ENCODE peak calls at places on chromosomes 6 and 20, in ten cellular contexts. F is T-helper 2 cell; I is GM10248; D is activated naive CD4-positive, alpha-beta T cell; E is mammary epithelial cell; K is stimulated activated CD4-positive, alpha-beta T cell treated with anti-CD3 and anti-CD28 coated beads, Interleukin-2, amount 100 ng/mL, for 24 hours; W is DMS53; T is bronchial epithelial cell; Y is activated CD8-positive, alpha-beta memory T cell treated with anti-CD3 and anti-CD28 coated beads, Interleukin-2, amount 10 ng/mL, durations not matched to agents 7 days and 5 days; J is HEK293T. O is an unnamed sample.

GRCh38 chr6:163945813-163946212 is 531.3 kb downstream of the QKI start:
- DNase-seq in F (no peak), I (no peak), D (no peak), E (no peak), K (no peak), W (peak; percentile 2), T (peak; percentile 17), Y (no peak), J (no peak), O (no peak)

GRCh38 chr6:170175644-170176620 is 114.9 kb downstream of the DLL1 start:
- DNase-seq in F (no peak), I (no peak), D (no peak), E (no peak), K (no peak), W (peak; percentile 60), T (no peak), Y (peak; percentile 29), J (no peak), O (peak; percentile 77)

GRCh38 chr6:7624781-7625710 is 35.0 kb downstream of the SNRNP48 start:
- DNase-seq in F (no peak), I (no peak), D (no peak), E (no peak), K (no peak), W (no peak), T (no peak), Y (no peak), J (peak; percentile 39), O (no peak)

GRCh38 chr6:41021832-41022231 is 17.2 kb downstream of the UNC5CL start:
- DNase-seq in F (no peak), I (no peak), D (no peak), E (peak; percentile 70), K (no peak), W (peak; percentile 45), T (peak; percentile 71), Y (no peak), J (peak; percentile 26), O (peak; percentile 48)

GRCh38 chr6:31620586-31621319 is at the start of gene PRRC2A:
- DNase-seq in F (no peak), I (peak; percentile 97), D (peak; percentile 98), E (no peak), K (peak; percentile 96), W (peak; percentile 89), T (no peak), Y (peak; percentile 88), J (peak; percentile 74), O (no peak)

GRCh38 chr20:60137657-60138245 is 179.5 kb downstream of the CDH26 start:
- DNase-seq in F (peak; percentile 62), I (peak; percentile 50), D (no peak), E (peak; percentile 28), K (peak; percentile 59), W (peak; percentile 67), T (peak; percentile 50), Y (peak; percentile 45), J (peak; percentile 38), O (no peak)

GRCh38 chr6:100573169-100573568 is 108.4 kb upstream of the SIM1 start:
- DNase-seq in F (no peak), I (no peak), D (no peak), E (peak; percentile 11), K (no peak), W (peak; percentile 32), T (peak; percentile 49), Y (no peak), J (no peak), O (no peak)

GRCh38 chr6:112574190-112574589 is 227.1 kb downstream of the RFPL4B start:
- DNase-seq in F (no peak), I (no peak), D (no peak), E (no peak), K (no peak), W (no peak), T (no peak), Y (no peak), J (no peak), O (no peak)

GRCh38 chr20:11912013-11912663 is 5.6 kb upstream of the BTBD3 start:
- DNase-seq in F (no peak), I (peak; percentile 22), D (no peak), E (no peak), K (no peak), W (peak; percentile 64), T (peak; percentile 37), Y (no peak), J (peak; percentile 35), O (no peak)

GRCh38 chr20:62358728-62359490 is 8.2 kb downstream of the LAMA5 start:
- DNase-seq in F (no peak), I (no peak), D (no peak), E (no peak), K (no peak), W (no peak), T (no peak), Y (no peak), J (no peak), O (peak; percentile 26)

GRCh38 chr6:37056439-37057127 is 51.1 kb downstream of the FGD2 start:
- DNase-seq in F (no peak), I (no peak), D (no peak), E (peak; percentile 99), K (no peak), W (peak; percentile 30), T (peak; percentile 97), Y (no peak), J (no peak), O (no peak)

GRCh38 chr6:31180500-31180899 is 10.0 kb upstream of the POU5F1 start:
- DNase-seq in F (peak; percentile 79), I (peak; percentile 67), D (peak; percentile 36), E (no peak), K (peak; percentile 60), W (no peak), T (no peak), Y (peak; percentile 79), J (peak; percentile 28), O (peak; percentile 73)

GRCh38 chr6:116764557-116764960 is 960 bp downstream of the FAM162B start:
- DNase-seq in F (no peak), I (no peak), D (no peak), E (no peak), K (no peak), W (no peak), T (no peak), Y (no peak), J (no peak), O (peak; percentile 23)

GRCh38 chr6:97594834-97595233 is 311.8 kb upstream of the MMS22L start:
- DNase-seq in F (no peak), I (no peak), D (no peak), E (no peak), K (no peak), W (no peak), T (peak; percentile 13), Y (no peak), J (no peak), O (no peak)

GRCh38 chr6:125858427-125859320 is 67.9 kb downstream of the NCOA7 start:
- DNase-seq in F (peak; percentile 37), I (peak; percentile 45), D (no peak), E (peak; percentile 73), K (peak; percentile 20), W (peak; percentile 54), T (peak; percentile 74), Y (peak; percentile 55), J (peak; percentile 86), O (peak; percentile 38)

GRCh38 chr6:150886155-150886554 is 20.7 kb downstream of the MTHFD1L start:
- DNase-seq in F (no peak), I (no peak), D (no peak), E (no peak), K (no peak), W (no peak), T (no peak), Y (no peak), J (no peak), O (no peak)

O was measured in ovary.